ENCODE peak calls at places on chromosomes 3 and 15, in ten cellular contexts. Q, W, P, H, D, Y, S, A, N and T are unnamed samples.

GRCh38 chr3:107987036-107987557 is 103.7 kb downstream of the CD47 start:
- DNase-seq in Y (peak; percentile 96), S (peak; percentile 87), D (no peak), P (peak; percentile 73), N (no peak), H (peak; percentile 92), A (peak; percentile 66), Q (peak; percentile 83), W (no peak), T (peak; percentile 94)

GRCh38 chr3:125042725-125043406 is 12.9 kb downstream of the HEG1 start:
- DNase-seq in A (no peak), H (peak; percentile 72), Y (peak; percentile 44), W (no peak), N (no peak), P (peak; percentile 79), S (peak; percentile 50), D (no peak), Q (no peak), T (peak; percentile 78)

GRCh38 chr3:25449857-25450256 is 21.8 kb downstream of the RARB start:
- DNase-seq in H (no peak), W (no peak), D (no peak), Q (no peak), S (no peak), A (no peak), Y (no peak), P (no peak), N (no peak), T (no peak)

GRCh38 chr3:123313889-123314288 is 112.1 kb downstream of the SEC22A start:
- DNase-seq in A (no peak), S (no peak), D (no peak), Q (no peak), P (no peak), W (no peak), Y (no peak), H (no peak), N (peak; percentile 50), T (no peak)

GRCh38 chr3:52792413-52792812 is 2.2 kb upstream of the ITIH3 start:
- DNase-seq in W (no peak), Q (no peak), S (no peak), D (no peak), A (no peak), Y (no peak), P (no peak), H (no peak), N (no peak), T (no peak)

GRCh38 chr3:142947799-142948575 is 15.5 kb downstream of the PAQR9 start:
- DNase-seq in A (no peak), D (no peak), Y (no peak), H (no peak), P (no peak), Q (no peak), S (peak; percentile 40), W (no peak), N (no peak), T (no peak)

GRCh38 chr3:71173421-71173975 is 410.0 kb downstream of the FOXP1 start:
- DNase-seq in Y (peak; percentile 44), D (no peak), H (no peak), A (no peak), Q (no peak), P (no peak), N (no peak), W (no peak), S (no peak), T (no peak)

GRCh38 chr15:60073441-60073840 is 69.3 kb downstream of the FOXB1 start:
- DNase-seq in H (no peak), Q (no peak), N (no peak), W (no peak), S (no peak), P (no peak), D (no peak), Y (no peak), A (no peak), T (no peak)

GRCh38 chr15:80744826-80745225 is 34.3 kb upstream of the CEMIP start:
- DNase-seq in H (no peak), A (no peak), Y (no peak), N (no peak), D (no peak), S (no peak), Q (no peak), P (no peak), W (no peak), T (no peak)

GRCh38 chr3:126155819-126156218 is 24.6 kb downstream of the ALDH1L1 start:
- DNase-seq in H (no peak), N (peak; percentile 41), Q (no peak), P (no peak), S (no peak), W (no peak), D (no peak), Y (no peak), A (no peak), T (no peak)

GRCh38 chr3:119456469-119456868 is 6.9 kb downstream of the TMEM39A start:
- DNase-seq in P (no peak), H (no peak), Y (no peak), D (no peak), A (no peak), N (no peak), Q (no peak), S (no peak), W (no peak), T (no peak)
- H3K27ac ChIP-seq in P (no peak overlapping the region), H (no peak overlapping the region), Y (no peak overlapping the region), D (no peak overlapping the region), A (no peak overlapping the region), N (no peak overlapping the region), Q (no peak overlapping the region), S (no peak overlapping the region), W (no peak overlapping the region), T (no peak overlapping the region)

GRCh38 chr3:188404701-188405100 is 250.7 kb downstream of the LPP start:
- DNase-seq in S (no peak), Y (no peak), W (no peak), Q (no peak), N (peak; percentile 64), D (no peak), A (no peak), H (no peak), P (no peak), T (no peak)
- H3K4me3 ChIP-seq in S (no peak overlapping the region), Y (no peak overlapping the region), W (no peak overlapping the region), Q (no peak overlapping the region), N (no peak overlapping the region), D (no peak overlapping the region), A (no peak overlapping the region), H (no peak overlapping the region), P (no peak overlapping the region), T (no peak overlapping the region)

DNA sequence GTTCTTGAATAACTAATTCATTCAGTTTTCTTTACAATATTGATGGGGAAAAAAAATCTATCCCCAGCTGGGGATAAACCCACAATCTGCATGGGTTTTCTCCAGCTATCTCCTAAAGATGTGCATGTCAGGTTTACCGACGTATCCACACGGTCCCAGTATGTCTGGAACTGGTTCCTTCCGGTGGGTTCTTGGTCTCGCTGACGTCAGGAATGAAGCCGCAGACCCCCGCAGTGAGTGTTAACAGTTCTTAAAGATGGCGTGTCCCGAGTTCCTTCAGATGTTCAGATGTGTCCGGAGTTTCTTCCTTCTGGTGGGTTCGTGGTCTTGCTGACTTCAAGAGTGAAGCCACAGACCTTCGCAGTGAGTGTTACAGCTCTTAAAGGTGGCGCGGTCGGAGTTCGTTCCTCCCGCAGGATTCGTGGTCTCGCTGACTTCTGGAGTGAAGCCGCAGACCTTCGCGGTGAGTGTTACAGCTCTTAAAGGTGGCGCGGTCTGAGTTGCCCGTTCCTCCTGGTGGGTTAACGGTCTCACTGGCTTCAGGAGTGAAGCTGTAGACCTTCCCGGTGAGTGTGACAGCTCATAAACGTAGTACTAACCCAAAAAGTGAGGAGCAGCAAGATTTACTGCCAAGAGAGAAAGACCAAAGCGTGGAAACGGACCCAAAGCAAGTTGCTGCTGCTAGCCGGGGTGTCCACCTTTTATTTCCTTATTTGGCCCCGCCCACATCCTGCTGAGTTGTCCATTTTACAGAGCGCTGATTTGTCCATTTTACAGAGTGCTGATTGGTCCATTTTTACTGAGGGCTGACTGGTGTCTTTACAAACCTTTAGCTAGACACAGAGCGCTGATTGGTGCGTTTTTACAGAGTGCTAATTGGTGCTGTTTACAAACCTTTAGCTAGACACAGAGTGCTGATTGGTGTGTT is 195.1 kb upstream of the NR2F2 start:
- DNase-seq in S (no peak), N (no peak), W (no peak), P (no peak), D (no peak), H (peak; percentile 84), Q (peak; percentile 16), Y (no peak), A (no peak), T (no peak)
- TF ChIP-seq POLR2A in S (no peak), N (no peak), W (no peak), P (no peak), D (no peak), H (no peak), Q (no peak), Y (no peak), A (no peak), T (no peak)

GRCh38 chr15:47732243-47732642 is 14.9 kb downstream of the SEMA6D start:
- DNase-seq in D (no peak), S (no peak), Q (no peak), N (no peak), H (no peak), Y (no peak), W (no peak), P (no peak), A (no peak), T (no peak)
- H3K27ac ChIP-seq in D (no peak overlapping the region), S (no peak overlapping the region), Q (no peak overlapping the region), N (no peak overlapping the region), H (no peak overlapping the region), Y (no peak overlapping the region), W (peak overlapping the region; percentile 10), P (no peak overlapping the region), A (no peak overlapping the region), T (no peak overlapping the region)

DNA sequence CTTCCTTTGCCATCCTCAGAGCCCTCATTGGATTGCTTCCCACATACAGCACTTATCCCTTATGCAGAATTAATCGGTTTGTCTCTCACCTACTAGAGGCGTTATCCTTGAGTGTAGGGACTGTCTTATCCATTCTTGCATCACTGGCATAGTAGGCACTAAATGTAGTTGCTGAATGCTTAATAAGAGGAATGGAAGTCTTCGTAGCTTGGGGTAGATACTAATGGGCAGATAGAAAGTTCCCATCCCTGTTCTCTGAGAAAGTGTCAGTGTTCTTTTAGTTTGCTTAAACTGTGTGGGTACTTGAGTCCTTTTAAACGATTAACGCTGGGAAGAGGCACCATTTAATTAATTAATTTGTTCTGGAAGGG is 1.4 kb upstream of the MBNL1 start:
- DNase-seq in A (no peak), N (no peak), H (no peak), S (no peak), Y (no peak), Q (no peak), P (no peak), D (no peak), W (no peak), T (no peak)
- H3K4me3 ChIP-seq in A (no peak overlapping the region), N (no peak overlapping the region), H (peak overlapping the region; percentile 88), S (no peak overlapping the region), Y (peak overlapping the region; percentile 93), Q (no peak overlapping the region), P (peak overlapping the region; percentile 93), D (no peak overlapping the region), W (no peak overlapping the region), T (peak overlapping the region; percentile 85)